ENCODE peak calls at places on chromosomes 7 and 10, in six cellular contexts. R is fibroblast of the aortic adventitia, P is fibroblast of lung, E is COR-L47, O is HEK293T, H is anterior cingulate cortex. Q is an unnamed sample.

GRCh38 chr10:109992485-109992884 is 15.3 kb upstream of the ADD3 start:
- DNase-seq in R (peak), P (peak), E (no peak), O (no peak), H (no peak), Q (no peak)

GRCh38 chr7:141956084-141956483 is 9.3 kb upstream of the CLEC5A start:
- DNase-seq in R (no peak), P (no peak), E (no peak), O (no peak), H (no peak), Q (no peak)

GRCh38 chr7:83643754-83644153 is 5.2 kb downstream of the SEMA3E start:
- DNase-seq in R (no peak), P (no peak), E (no peak), O (no peak), H (no peak), Q (no peak)

GRCh38 chr10:124025638-124026336 is 67.6 kb downstream of the CHST15 start:
- DNase-seq in R (peak), P (peak), E (no peak), O (peak), H (no peak), Q (no peak)

GRCh38 chr10:67763499-67764011 is 67.6 kb upstream of the CTNNA3 start:
- DNase-seq in R (peak), P (peak), E (peak), O (peak), H (peak), Q (no peak)

GRCh38 chr7:45911311-45911710 is 9.8 kb downstream of the IGFBP3 start:
- DNase-seq in R (no peak), P (no peak), E (no peak), O (no peak), H (no peak), Q (no peak)

GRCh38 chr10:82925547-82925946 is 1050.6 kb downstream of the NRG3 start:
- DNase-seq in R (peak), P (no peak), E (no peak), O (no peak), H (no peak), Q (no peak)

GRCh38 chr7:22842383-22842903 is 19.8 kb upstream of the TOMM7 start:
- DNase-seq in R (no peak), P (no peak), E (no peak), O (no peak), H (peak), Q (no peak)

GRCh38 chr10:78838141-78838540 is 230.6 kb upstream of the ZMIZ1 start:
- DNase-seq in R (peak), P (no peak), E (no peak), O (no peak), H (no peak), Q (no peak)

GRCh38 chr10:90227259-90227658 is 525.9 kb downstream of the KIF20B start:
- DNase-seq in R (peak), P (peak), E (no peak), O (no peak), H (no peak), Q (no peak)

GRCh38 chr7:94432799-94433198 is 38.1 kb downstream of the COL1A2 start:
- DNase-seq in R (peak), P (peak), E (no peak), O (no peak), H (no peak), Q (no peak)

GRCh38 chr7:134602921-134603394 is 43.7 kb upstream of the BPGM start:
- DNase-seq in R (no peak), P (peak), E (no peak), O (no peak), H (peak), Q (no peak)

GRCh38 chr7:129804301-129805085 is 148.3 kb downstream of the UBE2H start:
- DNase-seq in R (no peak), P (no peak), E (no peak), O (no peak), H (no peak), Q (no peak)

GRCh38 chr10:68172324-68172723 is 59.6 kb downstream of the ATOH7 start:
- DNase-seq in R (no peak), P (no peak), E (no peak), O (no peak), H (no peak), Q (no peak)

GRCh38 chr7:147653456-147653855 is 937.1 kb upstream of the C7orf33 start:
- DNase-seq in R (no peak), P (no peak), E (no peak), O (no peak), H (no peak), Q (no peak)

GRCh38 chr7:104940023-104940710 is 73.8 kb upstream of the KMT2E start:
- DNase-seq in R (no peak), P (no peak), E (no peak), O (no peak), H (no peak), Q (no peak)

GRCh38 chr7:153224890-153225289 is 465.3 kb downstream of the ACTR3B start:
- DNase-seq in R (no peak), P (no peak), E (no peak), O (no peak), H (no peak), Q (no peak)

GRCh38 chr10:49500420-49500819 is 38.5 kb downstream of the ERCC6 start:
- DNase-seq in R (no peak), P (no peak), E (peak), O (no peak), H (no peak), Q (no peak)

GRCh38 chr7:47538846-47539311 is 43.0 kb downstream of the TNS3 start:
- DNase-seq in R (no peak), P (no peak), E (no peak), O (no peak), H (no peak), Q (no peak)

GRCh38 chr10:71211053-71211452 is 1.3 kb upstream of the UNC5B start:
- DNase-seq in R (no peak), P (no peak), E (no peak), O (no peak), H (no peak), Q (no peak)

GRCh38 chr10:68156373-68157185 is 47.3 kb downstream of the MYPN start:
- DNase-seq in R (peak), P (peak), E (no peak), O (peak), H (peak), Q (no peak)

GRCh38 chr7:149855368-149856305 is 17.5 kb downstream of the ZNF862 start:
- DNase-seq in R (peak), P (peak), E (peak), O (peak), H (no peak), Q (no peak)

GRCh38 chr10:74081192-74081803 is 69.3 kb downstream of the AP3M1 start:
- DNase-seq in R (peak), P (peak), E (no peak), O (peak), H (no peak), Q (no peak)